ENCODE peak calls at places on chromosome 5, in four cellular contexts. O is PC-9; G is stimulated activated CD8-positive, alpha-beta memory T cell treated with anti-CD3 and anti-CD28 coated beads, Interleukin-7, amount 100 ng/mL, for 1 hour; I is choroid plexus epithelial cell. A is an unnamed sample.
A peak's percentile ranks its signal among the peaks of the same experiment; 100 is the strongest.

GRCh38 chr5:169905017-169905416 is 75.3 kb downstream of the INSYN2B start:
- DNase-seq in O (no peak), G (no peak), I (no peak), A (no peak)

GRCh38 chr5:154146409-154146808 is 44.1 kb upstream of the GALNT10 start:
- DNase-seq in O (no peak), G (no peak), I (no peak), A (no peak)

GRCh38 chr5:19546521-19546920 is 441.5 kb downstream of the CDH18 start:
- DNase-seq in O (no peak), G (no peak), I (no peak), A (no peak)

GRCh38 chr5:176642675-176643490 is 4.4 kb upstream of the TSPAN17 start:
- DNase-seq in O (no peak), G (no peak), I (no peak), A (no peak)

GRCh38 chr5:17379188-17379951 is 118.7 kb upstream of the TAF11L2 start:
- DNase-seq in O (no peak), G (no peak), I (peak; percentile 77), A (no peak)

GRCh38 chr5:133366438-133366837 is 245.9 kb downstream of the FSTL4 start:
- DNase-seq in O (no peak), G (no peak), I (peak; percentile 3), A (no peak)

GRCh38 chr5:32406650-32407049 is 37.9 kb downstream of the ZFR start:
- DNase-seq in O (no peak), G (no peak), I (no peak), A (no peak)

GRCh38 chr5:66074891-66075290 is 69.2 kb upstream of the SREK1 start:
- DNase-seq in O (no peak), G (no peak), I (no peak), A (no peak)

GRCh38 chr5:77306531-77306930 is 96.1 kb downstream of the PDE8B start:
- DNase-seq in O (no peak), G (no peak), I (no peak), A (no peak)

GRCh38 chr5:142181096-142181495 is 72.5 kb downstream of the NDFIP1 start:
- DNase-seq in O (no peak), G (no peak), I (no peak), A (no peak)

GRCh38 chr5:80251636-80252035 is 4.2 kb downstream of the SERINC5 start:
- DNase-seq in O (no peak), G (no peak), I (no peak), A (no peak)

GRCh38 chr5:1243487-1244152 is 18.4 kb downstream of the SLC6A18 start:
- DNase-seq in O (no peak), G (no peak), I (no peak), A (no peak)

GRCh38 chr5:81286059-81286617 is 15.2 kb upstream of the ZCCHC9 start:
- DNase-seq in O (no peak), G (no peak), I (no peak), A (no peak)